ENCODE peak calls at places on chromosomes 2 and 18, in six cellular contexts. E is GM23248, J is ovary, W is GM12865, H is fibroblast of the aortic adventitia, T is NCI-H748 treated with DMSO at 0.1 percent for 48 hours. C is an unnamed sample.
A peak's percentile ranks its signal among the peaks of the same experiment; 100 is the strongest.

GRCh38 chr2:182248362-182248761 is 178.5 kb downstream of the PDE1A start:
- DNase-seq in E (no peak), J (no peak), W (no peak), H (no peak), T (no peak), C (no peak)

GRCh38 chr2:143939976-143940375 is 579.9 kb downstream of the ZEB2 start:
- DNase-seq in E (peak; percentile 52), J (no peak), W (no peak), H (peak; percentile 74), T (no peak), C (no peak)

GRCh38 chr2:129806317-129806716 is 173.1 kb upstream of the RAB6C start:
- DNase-seq in E (no peak), J (no peak), W (no peak), H (no peak), T (no peak), C (no peak)

GRCh38 chr2:145380436-145381017 is 860.6 kb upstream of the ZEB2 start:
- DNase-seq in E (peak; percentile 69), J (no peak), W (no peak), H (peak; percentile 78), T (no peak), C (no peak)

GRCh38 chr2:146659976-146660375 is 1184.9 kb upstream of the ACVR2A start:
- DNase-seq in E (peak; percentile 8), J (no peak), W (no peak), H (no peak), T (no peak), C (no peak)

GRCh38 chr2:68837164-68837860 is 33.9 kb downstream of the BMP10 start:
- DNase-seq in E (peak; percentile 14), J (no peak), W (peak; percentile 85), H (peak; percentile 17), T (no peak), C (no peak)

GRCh38 chr2:96888082-96889011 is 18.5 kb upstream of the SEMA4C start:
- DNase-seq in E (no peak), J (no peak), W (no peak), H (no peak), T (peak; percentile 41), C (no peak)

GRCh38 chr2:100279586-100280534 is 42.4 kb downstream of the LONRF2 start:
- DNase-seq in E (no peak), J (peak; percentile 26), W (no peak), H (no peak), T (no peak), C (no peak)

GRCh38 chr2:54508521-54508920 is 52.4 kb downstream of the SPTBN1 start:
- DNase-seq in E (no peak), J (no peak), W (no peak), H (peak; percentile 70), T (no peak), C (no peak)

GRCh38 chr2:127504552-127505460 is 21.5 kb downstream of the IWS1 start:
- DNase-seq in E (peak; percentile 70), J (no peak), W (peak; percentile 30), H (no peak), T (no peak), C (no peak)

GRCh38 chr2:109143214-109144187 is 14.5 kb downstream of the SH3RF3 start:
- DNase-seq in E (no peak), J (no peak), W (peak; percentile 86), H (no peak), T (no peak), C (no peak)

GRCh38 chr2:224969633-224970292 is 72.5 kb downstream of the DOCK10 start:
- DNase-seq in E (no peak), J (no peak), W (no peak), H (no peak), T (no peak), C (no peak)

GRCh38 chr18:25055076-25055475 is 296.9 kb downstream of the ZNF521 start:
- DNase-seq in E (peak; percentile 52), J (no peak), W (no peak), H (peak; percentile 18), T (no peak), C (no peak)

GRCh38 chr18:59996370-59996966 is 96.7 kb downstream of the PMAIP1 start:
- DNase-seq in E (peak; percentile 68), J (no peak), W (peak; percentile 48), H (peak; percentile 73), T (peak; percentile 48), C (no peak)

GRCh38 chr2:3265981-3266726 is 111.5 kb downstream of the EIPR1 start:
- DNase-seq in E (no peak), J (no peak), W (no peak), H (no peak), T (no peak), C (peak; percentile 81)

GRCh38 chr2:59502981-59503380 is 1050.5 kb downstream of the BCL11A start:
- DNase-seq in E (no peak), J (no peak), W (no peak), H (no peak), T (no peak), C (no peak)

GRCh38 chr2:201984800-201985525 is 48.7 kb upstream of the FZD7 start:
- DNase-seq in E (no peak), J (peak; percentile 31), W (peak; percentile 29), H (no peak), T (no peak), C (peak; percentile 89)

GRCh38 chr18:1014951-1015627 is 110.4 kb downstream of the ADCYAP1 start:
- DNase-seq in E (peak; percentile 22), J (no peak), W (no peak), H (peak; percentile 87), T (no peak), C (no peak)

GRCh38 chr2:190996338-190996946 is 17.5 kb downstream of the STAT1 start:
- DNase-seq in E (peak; percentile 59), J (no peak), W (peak; percentile 47), H (peak; percentile 41), T (no peak), C (no peak)

GRCh38 chr2:229956491-229956890 is 34.2 kb downstream of the FBXO36 start:
- DNase-seq in E (no peak), J (no peak), W (no peak), H (no peak), T (no peak), C (no peak)

GRCh38 chr2:62811086-62811485 is 105.6 kb downstream of the EHBP1 start:
- DNase-seq in E (no peak), J (no peak), W (no peak), H (no peak), T (no peak), C (no peak)

GRCh38 chr2:48362515-48362914 is 167.4 kb upstream of the STON1 start:
- DNase-seq in E (no peak), J (no peak), W (no peak), H (no peak), T (no peak), C (no peak)

GRCh38 chr2:217945530-217945929 is 57.3 kb downstream of the TNS1 start:
- DNase-seq in E (no peak), J (peak; percentile 9), W (no peak), H (no peak), T (no peak), C (no peak)

GRCh38 chr18:80154293-80154692 is 45.2 kb downstream of the ADNP2 start:
- DNase-seq in E (peak; percentile 56), J (no peak), W (peak; percentile 81), H (peak; percentile 29), T (peak; percentile 27), C (no peak)

GRCh38 chr2:168683996-168684395 is 118.4 kb upstream of the NOSTRIN start:
- DNase-seq in E (no peak), J (no peak), W (no peak), H (no peak), T (no peak), C (no peak)

GRCh38 chr2:128374001-128374710 is 55.5 kb upstream of the HS6ST1 start:
- DNase-seq in E (peak; percentile 76), J (no peak), W (no peak), H (peak; percentile 46), T (no peak), C (no peak)

GRCh38 chr2:29420999-29421856 is 306.0 kb downstream of the CLIP4 start:
- DNase-seq in E (no peak), J (no peak), W (peak; percentile 15), H (no peak), T (no peak), C (peak; percentile 55)

GRCh38 chr2:9693138-9693520 is 62.3 kb upstream of the YWHAQ start:
- DNase-seq in E (peak; percentile 98), J (no peak), W (peak; percentile 66), H (peak; percentile 93), T (no peak), C (peak; percentile 97)

GRCh38 chr18:2932247-2933181 is 80.4 kb downstream of the LPIN2 start:
- DNase-seq in E (peak; percentile 77), J (peak; percentile 33), W (peak; percentile 73), H (peak; percentile 85), T (peak; percentile 19), C (peak; percentile 70)

GRCh38 chr2:145350011-145350410 is 830.1 kb upstream of the ZEB2 start:
- DNase-seq in E (peak; percentile 84), J (no peak), W (no peak), H (peak; percentile 67), T (no peak), C (no peak)

GRCh38 chr2:226439337-226439736 is 360.3 kb downstream of the IRS1 start:
- DNase-seq in E (no peak), J (no peak), W (no peak), H (no peak), T (no peak), C (no peak)

GRCh38 chr18:21453512-21453862 is 147.0 kb downstream of the ESCO1 start:
- DNase-seq in E (no peak), J (no peak), W (no peak), H (no peak), T (peak; percentile 42), C (peak; percentile 67)

GRCh38 chr2:236568068-236568921 is 1.3 kb upstream of the ACKR3 start:
- DNase-seq in E (peak; percentile 63), J (peak; percentile 48), W (peak; percentile 70), H (no peak), T (no peak), C (peak; percentile 22)

GRCh38 chr2:108594132-108594981 is 60.1 kb downstream of the LIMS1 start:
- DNase-seq in E (peak; percentile 92), J (no peak), W (peak; percentile 76), H (peak; percentile 88), T (no peak), C (no peak)

GRCh38 chr2:107684421-107684820 is 142.3 kb upstream of the RGPD4 start:
- DNase-seq in E (no peak), J (no peak), W (no peak), H (no peak), T (no peak), C (no peak)

GRCh38 chr2:72999729-73000725 is 71.5 kb downstream of the SFXN5 start:
- DNase-seq in E (peak; percentile 52), J (no peak), W (no peak), H (peak; percentile 55), T (no peak), C (no peak)

GRCh38 chr2:213288913-213289700 is 4.8 kb downstream of the SPAG16 start:
- DNase-seq in E (peak; percentile 21), J (no peak), W (no peak), H (no peak), T (no peak), C (no peak)

GRCh38 chr2:132849118-132849517 is 179.1 kb upstream of the LYPD1 start:
- DNase-seq in E (peak; percentile 51), J (no peak), W (no peak), H (peak; percentile 93), T (no peak), C (no peak)